ENCODE peak calls at places on chromosomes 7 and 10, in nine cellular contexts. F, Y, K, E, R, M, V, C and H are unnamed samples.

GRCh38 chr7:2668401-2668800 is 19.6 kb upstream of the AMZ1 start:
- DNase-seq in V (peak; percentile 51), M (no peak), F (no peak), E (peak; percentile 54), C (no peak), K (no peak), R (no peak), Y (no peak), H (no peak)

GRCh38 chr10:17025444-17026295 is 103.9 kb downstream of the CUBN start:
- DNase-seq in V (no peak), M (peak; percentile 96), E (peak; percentile 99), R (no peak), K (peak; percentile 98), F (peak; percentile 90), C (peak; percentile 100), Y (no peak), H (peak; percentile 98)

GRCh38 chr7:28160551-28160991 is 20.0 kb downstream of the JAZF1 start:
- DNase-seq in M (no peak), F (no peak), V (no peak), R (no peak), C (peak; percentile 60), K (no peak), Y (no peak), E (peak; percentile 80), H (no peak)

GRCh38 chr10:6010569-6010968 is 33.2 kb upstream of the IL15RA start:
- DNase-seq in E (no peak), M (no peak), Y (no peak), C (no peak), K (no peak), V (no peak), F (no peak), R (no peak), H (no peak)

GRCh38 chr7:20264623-20265022 is 47.4 kb upstream of the MACC1 start:
- DNase-seq in Y (no peak), R (no peak), C (no peak), E (no peak), F (no peak), M (no peak), K (no peak), V (no peak), H (no peak)

GRCh38 chr10:73398024-73398423 is 15.8 kb downstream of the ANXA7 start:
- DNase-seq in F (no peak), Y (no peak), K (no peak), M (no peak), V (peak; percentile 28), R (no peak), C (no peak), E (no peak), H (no peak)

GRCh38 chr10:61000769-61001730 is 57.1 kb upstream of the RHOBTB1 start:
- DNase-seq in R (peak; percentile 65), K (peak; percentile 16), Y (peak; percentile 70), M (no peak), V (peak; percentile 59), F (no peak), E (peak; percentile 4), C (no peak), H (no peak)

GRCh38 chr7:114598946-114599345 is 184.3 kb downstream of the FOXP2 start:
- DNase-seq in F (no peak), R (no peak), K (no peak), M (no peak), E (no peak), Y (no peak), C (no peak), V (no peak), H (no peak)

GRCh38 chr7:75776295-75776971 is 4.4 kb upstream of the CCL26 start:
- DNase-seq in R (no peak), M (peak; percentile 74), V (no peak), K (peak; percentile 54), F (no peak), C (peak; percentile 62), E (peak; percentile 96), Y (no peak), H (peak; percentile 90)

GRCh38 chr7:134823400-134823799 is 44.0 kb downstream of the CALD1 start:
- DNase-seq in K (no peak), Y (no peak), C (no peak), R (no peak), M (peak; percentile 61), V (no peak), F (no peak), E (peak; percentile 86), H (peak; percentile 46)

GRCh38 chr10:124236818-124237217 is 143.4 kb upstream of the CHST15 start:
- DNase-seq in E (no peak), R (no peak), M (no peak), V (no peak), Y (no peak), C (no peak), F (peak; percentile 60), K (no peak), H (no peak)

GRCh38 chr7:87474533-87475358 is 734 bp downstream of the ABCB4 start:
- DNase-seq in F (no peak), M (peak; percentile 42), Y (no peak), V (no peak), R (no peak), C (peak; percentile 28), K (no peak), E (peak; percentile 37), H (peak; percentile 46)

GRCh38 chr7:155598810-155599210 is 45.7 kb upstream of the RBM33 start:
- DNase-seq in K (peak; percentile 46), E (peak; percentile 57), F (peak; percentile 49), Y (peak; percentile 94), C (peak; percentile 72), M (no peak), V (peak; percentile 75), R (peak; percentile 92), H (no peak)

GRCh38 chr7:26293569-26294308 is 2.1 kb downstream of the SNX10 start:
- DNase-seq in R (no peak), F (no peak), V (no peak), E (no peak), Y (no peak), K (no peak), C (no peak), M (no peak), H (no peak)

DNA sequence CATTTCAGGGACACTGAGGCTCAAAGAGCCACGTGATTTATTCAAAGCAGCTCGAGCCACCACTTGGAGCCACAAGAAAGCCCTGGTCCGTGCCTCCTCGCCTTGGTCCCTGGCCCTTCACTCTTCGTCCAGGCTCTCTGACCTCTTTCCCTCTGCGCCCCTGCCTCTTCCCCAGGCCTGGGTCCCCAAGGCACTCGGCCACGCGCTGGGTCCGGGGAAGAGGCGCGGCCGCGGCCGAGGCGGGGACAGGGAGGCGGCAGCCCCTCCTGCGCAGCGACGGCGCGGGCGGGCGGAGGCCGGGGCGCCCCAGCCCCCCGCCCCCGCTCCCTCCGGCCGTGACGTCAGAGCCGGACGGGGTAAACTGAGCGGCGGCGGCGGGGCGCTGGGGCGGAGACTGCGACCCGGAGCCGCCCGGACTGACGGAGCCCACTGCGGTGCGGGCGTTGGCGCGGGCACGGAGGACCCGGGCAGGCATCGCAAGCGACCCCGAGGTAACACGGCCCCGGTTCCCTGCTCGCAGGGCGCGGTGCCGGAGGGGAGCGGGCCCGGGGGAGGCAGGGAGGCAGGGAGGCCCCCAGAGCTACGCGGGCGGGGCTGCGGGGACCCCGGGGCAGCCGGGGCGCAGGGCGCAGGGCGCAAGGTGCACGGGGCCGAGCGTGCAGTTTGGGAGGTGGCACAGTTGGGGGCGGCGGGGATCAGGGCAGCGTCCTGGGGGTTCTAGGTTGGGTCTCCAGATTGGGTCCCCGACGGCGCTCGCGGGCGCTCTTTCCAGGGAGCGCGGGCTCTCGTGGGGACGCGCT is at the start of gene SLC18A2:
- DNase-seq in V (no peak), C (no peak), F (no peak), R (no peak), K (no peak), Y (no peak), M (no peak), E (no peak), H (no peak)
- H3K4me3 ChIP-seq in V (peak within 1 kb of the TSS; percentile 47), C (no peak within 1 kb of the TSS), F (peak within 1 kb of the TSS; percentile 50), R (no peak within 1 kb of the TSS), K (no peak within 1 kb of the TSS), Y (peak within 1 kb of the TSS; percentile 36), M (no peak within 1 kb of the TSS), E (no peak within 1 kb of the TSS), H (no peak within 1 kb of the TSS)

GRCh38 chr7:30225863-30226361 is 58.5 kb upstream of the ZNRF2 start:
- DNase-seq in E (peak; percentile 40), Y (peak; percentile 79), C (peak; percentile 12), M (no peak), F (no peak), K (peak; percentile 97), V (no peak), R (peak; percentile 87), H (no peak)

GRCh38 chr7:30231271-30231670 is 53.1 kb upstream of the ZNRF2 start:
- DNase-seq in R (no peak), Y (no peak), F (no peak), V (no peak), M (no peak), C (no peak), K (no peak), E (peak; percentile 25), H (no peak)

GRCh38 chr7:30222519-30223213 is 61.7 kb upstream of the ZNRF2 start:
- DNase-seq in M (no peak), E (no peak), Y (no peak), C (no peak), K (no peak), V (no peak), F (no peak), R (no peak), H (no peak)

GRCh38 chr7:30224511-30225031 is 59.8 kb upstream of the ZNRF2 start:
- DNase-seq in R (no peak), V (no peak), K (peak; percentile 94), F (no peak), M (peak; percentile 30), C (peak; percentile 27), E (peak; percentile 95), Y (no peak), H (peak; percentile 78)

GRCh38 chr7:30226593-30227268 is 57.7 kb upstream of the ZNRF2 start:
- DNase-seq in F (no peak), R (no peak), E (no peak), Y (no peak), C (no peak), M (no peak), V (peak; percentile 58), K (peak; percentile 59), H (no peak)
- TF ChIP-seq CTCF in F (no peak), R (peak; percentile 36), E (no peak), Y (no peak), C (peak; percentile 58), M (no peak), V (peak; percentile 46), K (peak; percentile 67), H (no peak)

DNA sequence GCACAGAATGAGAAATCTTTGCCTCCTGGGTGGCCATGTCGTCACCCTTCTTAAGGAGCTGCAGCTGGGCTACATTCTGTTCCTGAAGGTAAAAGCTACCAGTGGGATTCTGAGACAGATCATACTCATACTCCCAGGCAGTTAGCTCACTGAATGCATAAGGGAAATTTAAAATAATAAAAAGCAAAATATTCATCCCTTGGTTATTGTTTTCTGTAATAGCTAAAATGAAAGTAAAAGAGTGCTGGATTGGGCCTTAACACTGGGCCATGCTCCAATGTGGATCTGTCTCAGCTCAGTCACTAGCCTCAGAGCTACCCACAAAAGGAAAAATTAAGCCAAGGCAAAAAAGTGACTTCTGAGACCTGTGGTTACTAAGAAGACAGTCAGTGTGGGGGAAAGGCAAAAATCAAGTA is 8.9 kb upstream of the DYNC2I1 start:
- DNase-seq in F (no peak), E (peak; percentile 25), K (no peak), C (no peak), M (no peak), V (no peak), Y (no peak), R (no peak), H (no peak)
- H3K4me3 ChIP-seq in F (peak overlapping the region; percentile 32), E (no peak overlapping the region), K (no peak overlapping the region), C (no peak overlapping the region), M (no peak overlapping the region), V (no peak overlapping the region), Y (peak overlapping the region; percentile 1), R (peak overlapping the region; percentile 28), H (no peak overlapping the region)

GRCh38 chr10:104337985-104338735 is at the start of gene ITPRIP:
- DNase-seq in C (peak; percentile 79), V (peak; percentile 81), K (peak; percentile 82), M (peak; percentile 56), E (peak; percentile 86), Y (peak; percentile 93), F (peak; percentile 94), R (peak; percentile 89), H (peak; percentile 57)
- TF ChIP-seq CTCF in C (peak; percentile 33), V (no peak), K (no peak), M (peak; percentile 30), E (peak; percentile 22), Y (no peak), F (no peak), R (peak; percentile 10), H (peak; percentile 33)